ENCODE peak calls at places on chromosomes 16 and 17, in six cellular contexts. A is foreskin fibroblast; X is stimulated activated CD8-positive, alpha-beta memory T cell treated with anti-CD3 and anti-CD28 coated beads, Interleukin-7, amount 100 ng/mL, for 4 hours; C is left lung; D is ureter; K is NCI-H1417 treated with DMSO at 0.1 percent for 48 hours. L is an unnamed sample.

GRCh38 chr17:50127661-50128361 is 2.1 kb downstream of the SAMD14 start:
- DNase-seq in A (peak), X (no peak), C (no peak), D (no peak), K (no peak), L (no peak)

GRCh38 chr17:81429353-81429774 is 34.1 kb downstream of the BAHCC1 start:
- DNase-seq in A (peak), X (no peak), C (peak), D (peak), K (no peak), L (no peak)

GRCh38 chr17:49482144-49482817 is 12.8 kb upstream of the NGFR start:
- DNase-seq in A (no peak), X (no peak), C (no peak), D (no peak), K (no peak), L (no peak)

GRCh38 chr17:9028632-9029570 is 7.6 kb downstream of the NTN1 start:
- DNase-seq in A (no peak), X (no peak), C (no peak), D (no peak), K (no peak), L (no peak)

GRCh38 chr17:60947100-60947499 is 269.4 kb downstream of the BCAS3 start:
- DNase-seq in A (peak), X (no peak), C (no peak), D (no peak), K (no peak), L (no peak)

GRCh38 chr17:80468222-80468621 is 8.2 kb downstream of the NPTX1 start:
- DNase-seq in A (no peak), X (no peak), C (no peak), D (no peak), K (no peak), L (peak)

GRCh38 chr17:44829558-44830358 is at the start of gene GJC1:
- DNase-seq in A (peak), X (no peak), C (no peak), D (peak), K (no peak), L (peak)

GRCh38 chr16:1337486-1337885 is 4.0 kb downstream of the BAIAP3 start:
- DNase-seq in A (no peak), X (no peak), C (no peak), D (no peak), K (no peak), L (peak)

GRCh38 chr16:28069921-28070794 is 6.6 kb upstream of the GSG1L start:
- DNase-seq in A (no peak), X (no peak), C (no peak), D (no peak), K (no peak), L (no peak)

GRCh38 chr16:82313754-82314153 is 143.7 kb upstream of the MPHOSPH6 start:
- DNase-seq in A (no peak), X (no peak), C (no peak), D (no peak), K (no peak), L (no peak)

GRCh38 chr16:56263711-56264608 is 72.7 kb downstream of the GNAO1 start:
- DNase-seq in A (no peak), X (no peak), C (no peak), D (no peak), K (no peak), L (peak)

GRCh38 chr16:78874241-78874983 is 726.1 kb downstream of the MAF start:
- DNase-seq in A (no peak), X (no peak), C (no peak), D (no peak), K (no peak), L (peak)

GRCh38 chr16:85975421-85976100 is 76.6 kb downstream of the IRF8 start:
- DNase-seq in A (no peak), X (no peak), C (no peak), D (no peak), K (no peak), L (no peak)

GRCh38 chr17:51528116-51528515 is 267.8 kb downstream of the UTP18 start:
- DNase-seq in A (no peak), X (no peak), C (no peak), D (no peak), K (no peak), L (no peak)

GRCh38 chr17:43572368-43572980 is 26.3 kb upstream of the ETV4 start:
- DNase-seq in A (no peak), X (no peak), C (no peak), D (no peak), K (no peak), L (no peak)

GRCh38 chr17:30244853-30245385 is 9.4 kb upstream of the SLC6A4 start:
- DNase-seq in A (peak), X (no peak), C (no peak), D (no peak), K (no peak), L (no peak)

GRCh38 chr16:65118866-65119265 is 3.0 kb downstream of the CDH11 start:
- DNase-seq in A (peak), X (no peak), C (no peak), D (no peak), K (no peak), L (peak)

GRCh38 chr16:72646615-72647014 is 401.3 kb downstream of the ZFHX3 start:
- DNase-seq in A (no peak), X (no peak), C (no peak), D (no peak), K (no peak), L (no peak)

GRCh38 chr16:65142276-65142675 is 20.4 kb upstream of the CDH11 start:
- DNase-seq in A (peak), X (no peak), C (no peak), D (no peak), K (no peak), L (no peak)

GRCh38 chr17:1007310-1008007 is 10.5 kb downstream of the TIMM22 start:
- DNase-seq in A (no peak), X (no peak), C (no peak), D (no peak), K (no peak), L (no peak)

GRCh38 chr16:10536814-10537389 is 43.5 kb downstream of the EMP2 start:
- DNase-seq in A (no peak), X (no peak), C (no peak), D (no peak), K (no peak), L (no peak)

GRCh38 chr16:79988721-79989220 is 388.2 kb upstream of the MAF start:
- DNase-seq in A (no peak), X (no peak), C (no peak), D (no peak), K (no peak), L (no peak)

GRCh38 chr16:4606354-4606753 is 8.3 kb downstream of the UBALD1 start:
- DNase-seq in A (no peak), X (no peak), C (no peak), D (no peak), K (no peak), L (no peak)

GRCh38 chr17:19018600-19018950 is 14.0 kb upstream of the FAM83G start:
- DNase-seq in A (no peak), X (no peak), C (no peak), D (no peak), K (no peak), L (no peak)

GRCh38 chr17:75701288-75701687 is 20.0 kb upstream of the ITGB4 start:
- DNase-seq in A (no peak), X (no peak), C (no peak), D (no peak), K (no peak), L (no peak)

GRCh38 chr17:57995076-57995956 is 7.3 kb upstream of the VEZF1 start:
- DNase-seq in A (peak), X (peak), C (peak), D (peak), K (no peak), L (peak)

GRCh38 chr17:66715745-66716156 is 119.2 kb upstream of the CACNG5 start:
- DNase-seq in A (peak), X (no peak), C (no peak), D (no peak), K (peak), L (peak)

GRCh38 chr17:13228225-13228624 is 210.4 kb upstream of the ELAC2 start:
- DNase-seq in A (no peak), X (no peak), C (no peak), D (no peak), K (no peak), L (no peak)

GRCh38 chr16:89764711-89765201 is 43.4 kb downstream of the ZNF276 start:
- DNase-seq in A (no peak), X (peak), C (peak), D (peak), K (no peak), L (no peak)

GRCh38 chr17:7842380-7842949 is 8.4 kb downstream of the KDM6B start:
- DNase-seq in A (peak), X (peak), C (peak), D (no peak), K (no peak), L (peak)

GRCh38 chr16:54136276-54136625 is 150.3 kb downstream of the IRX3 start:
- DNase-seq in A (peak), X (no peak), C (no peak), D (no peak), K (no peak), L (no peak)

GRCh38 chr16:49348408-49349176 is 25.0 kb upstream of the C16orf78 start:
- DNase-seq in A (no peak), X (no peak), C (no peak), D (no peak), K (no peak), L (no peak)

L was measured in left kidney.